ENCODE peak calls at places on chromosome X, in six cellular contexts. One of them, this sample, is unnamed.

GRCh38 chrX:131789664-131790063 is 233.4 kb upstream of the STK26 start:
- DNase-seq in iris pigment epithelial cell: no peak
- DNase-seq in neural crest cell: no peak
- DNase-seq in smooth muscle cell of the brain vasculature: no peak
- DNase-seq in left ventricle myocardium inferior: no peak
- DNase-seq in SK-MEL-5: no peak
- DNase-seq in this sample: no peak

GRCh38 chrX:109826954-109827708 is 94.1 kb upstream of the ACSL4 start:
- DNase-seq in iris pigment epithelial cell: peak; percentile 72
- DNase-seq in neural crest cell: no peak
- DNase-seq in smooth muscle cell of the brain vasculature: peak; percentile 49
- DNase-seq in left ventricle myocardium inferior: no peak
- DNase-seq in SK-MEL-5: peak; percentile 86
- DNase-seq in this sample: no peak

GRCh38 chrX:3962511-3963350 is 249.3 kb upstream of the PRKX start:
- DNase-seq in iris pigment epithelial cell: peak; percentile 32
- DNase-seq in neural crest cell: peak; percentile 51
- DNase-seq in smooth muscle cell of the brain vasculature: peak; percentile 28
- DNase-seq in left ventricle myocardium inferior: no peak
- DNase-seq in SK-MEL-5: peak; percentile 50
- DNase-seq in this sample: peak; percentile 1

GRCh38 chrX:72121381-72121780 is 10.3 kb downstream of the RTL5 start:
- DNase-seq in iris pigment epithelial cell: peak; percentile 80
- DNase-seq in neural crest cell: no peak
- DNase-seq in smooth muscle cell of the brain vasculature: no peak
- DNase-seq in left ventricle myocardium inferior: peak; percentile 60
- DNase-seq in SK-MEL-5: no peak
- DNase-seq in this sample: no peak

GRCh38 chrX:102765794-102766193 is 45.3 kb downstream of the GPRASP3 start:
- DNase-seq in iris pigment epithelial cell: peak; percentile 23
- DNase-seq in neural crest cell: no peak
- DNase-seq in smooth muscle cell of the brain vasculature: no peak
- DNase-seq in left ventricle myocardium inferior: no peak
- DNase-seq in SK-MEL-5: peak; percentile 8
- DNase-seq in this sample: no peak

GRCh38 chrX:134688839-134689238 is 30.6 kb upstream of the PLAC1 start:
- DNase-seq in iris pigment epithelial cell: peak; percentile 52
- DNase-seq in neural crest cell: no peak
- DNase-seq in smooth muscle cell of the brain vasculature: no peak
- DNase-seq in left ventricle myocardium inferior: no peak
- DNase-seq in SK-MEL-5: no peak
- DNase-seq in this sample: no peak

GRCh38 chrX:140123446-140123845 is 158.1 kb upstream of the CXorf66 start:
- DNase-seq in iris pigment epithelial cell: no peak
- DNase-seq in neural crest cell: no peak
- DNase-seq in smooth muscle cell of the brain vasculature: no peak
- DNase-seq in left ventricle myocardium inferior: no peak
- DNase-seq in SK-MEL-5: peak; percentile 48
- DNase-seq in this sample: no peak

GRCh38 chrX:154351183-154352011 is 23.0 kb downstream of the FLNA start:
- DNase-seq in iris pigment epithelial cell: no peak
- DNase-seq in neural crest cell: no peak
- DNase-seq in smooth muscle cell of the brain vasculature: no peak
- DNase-seq in left ventricle myocardium inferior: no peak
- DNase-seq in SK-MEL-5: no peak
- DNase-seq in this sample: no peak

GRCh38 chrX:70166601-70167590 is 10.4 kb upstream of the DGAT2L6 start:
- DNase-seq in iris pigment epithelial cell: peak; percentile 80
- DNase-seq in neural crest cell: no peak
- DNase-seq in smooth muscle cell of the brain vasculature: peak; percentile 4
- DNase-seq in left ventricle myocardium inferior: no peak
- DNase-seq in SK-MEL-5: peak; percentile 96
- DNase-seq in this sample: no peak

GRCh38 chrX:54397113-54397512 is 39.3 kb upstream of the WNK3 start:
- DNase-seq in iris pigment epithelial cell: peak; percentile 8
- DNase-seq in neural crest cell: no peak
- DNase-seq in smooth muscle cell of the brain vasculature: no peak
- DNase-seq in left ventricle myocardium inferior: no peak
- DNase-seq in SK-MEL-5: no peak
- DNase-seq in this sample: no peak

GRCh38 chrX:68084765-68085164 is 348.5 kb downstream of the OPHN1 start:
- DNase-seq in iris pigment epithelial cell: peak; percentile 54
- DNase-seq in neural crest cell: no peak
- DNase-seq in smooth muscle cell of the brain vasculature: no peak
- DNase-seq in left ventricle myocardium inferior: no peak
- DNase-seq in SK-MEL-5: no peak
- DNase-seq in this sample: no peak

GRCh38 chrX:39869846-39870601 is 227.7 kb downstream of the BCOR start:
- DNase-seq in iris pigment epithelial cell: peak; percentile 63
- DNase-seq in neural crest cell: no peak
- DNase-seq in smooth muscle cell of the brain vasculature: no peak
- DNase-seq in left ventricle myocardium inferior: no peak
- DNase-seq in SK-MEL-5: no peak
- DNase-seq in this sample: no peak

GRCh38 chrX:76029385-76029784 is 143.5 kb upstream of the PBDC1 start:
- DNase-seq in iris pigment epithelial cell: no peak
- DNase-seq in neural crest cell: no peak
- DNase-seq in smooth muscle cell of the brain vasculature: no peak
- DNase-seq in left ventricle myocardium inferior: no peak
- DNase-seq in SK-MEL-5: peak; percentile 3
- DNase-seq in this sample: no peak

GRCh38 chrX:69361286-69361926 is 142.7 kb upstream of the NALF2 start:
- DNase-seq in iris pigment epithelial cell: peak; percentile 6
- DNase-seq in neural crest cell: no peak
- DNase-seq in smooth muscle cell of the brain vasculature: no peak
- DNase-seq in left ventricle myocardium inferior: peak; percentile 20
- DNase-seq in SK-MEL-5: no peak
- DNase-seq in this sample: no peak

GRCh38 chrX:119997570-119997969 is 54.0 kb upstream of the NKAP start:
- DNase-seq in iris pigment epithelial cell: no peak
- DNase-seq in neural crest cell: no peak
- DNase-seq in smooth muscle cell of the brain vasculature: no peak
- DNase-seq in left ventricle myocardium inferior: no peak
- DNase-seq in SK-MEL-5: no peak
- DNase-seq in this sample: no peak

GRCh38 chrX:30935985-30936384 is 46.9 kb upstream of the TAB3 start:
- DNase-seq in iris pigment epithelial cell: peak; percentile 28
- DNase-seq in neural crest cell: peak; percentile 5
- DNase-seq in smooth muscle cell of the brain vasculature: no peak
- DNase-seq in left ventricle myocardium inferior: no peak
- DNase-seq in SK-MEL-5: peak; percentile 75
- DNase-seq in this sample: no peak

GRCh38 chrX:73478961-73479360 is 32.1 kb downstream of the CDX4 start:
- DNase-seq in iris pigment epithelial cell: no peak
- DNase-seq in neural crest cell: no peak
- DNase-seq in smooth muscle cell of the brain vasculature: no peak
- DNase-seq in left ventricle myocardium inferior: no peak
- DNase-seq in SK-MEL-5: no peak
- DNase-seq in this sample: no peak

GRCh38 chrX:100410083-100410590 is at the start of gene PCDH19:
- DNase-seq in iris pigment epithelial cell: peak; percentile 50
- DNase-seq in neural crest cell: peak; percentile 82
- DNase-seq in smooth muscle cell of the brain vasculature: no peak
- DNase-seq in left ventricle myocardium inferior: peak; percentile 45
- DNase-seq in SK-MEL-5: peak; percentile 60
- DNase-seq in this sample: peak; percentile 17

GRCh38 chrX:144214651-144215050 is 330.8 kb downstream of the UBE2NL start:
- DNase-seq in iris pigment epithelial cell: no peak
- DNase-seq in neural crest cell: no peak
- DNase-seq in smooth muscle cell of the brain vasculature: no peak
- DNase-seq in left ventricle myocardium inferior: no peak
- DNase-seq in SK-MEL-5: no peak
- DNase-seq in this sample: no peak

GRCh38 chrX:152929898-152930297 is 32.0 kb downstream of the ZNF185 start:
- DNase-seq in iris pigment epithelial cell: no peak
- DNase-seq in neural crest cell: no peak
- DNase-seq in smooth muscle cell of the brain vasculature: no peak
- DNase-seq in left ventricle myocardium inferior: no peak
- DNase-seq in SK-MEL-5: no peak
- DNase-seq in this sample: no peak

GRCh38 chrX:2793752-2794151 is 35.0 kb upstream of the GYG2 start:
- DNase-seq in iris pigment epithelial cell: no peak
- DNase-seq in neural crest cell: no peak
- DNase-seq in smooth muscle cell of the brain vasculature: no peak
- DNase-seq in left ventricle myocardium inferior: no peak
- DNase-seq in SK-MEL-5: no peak
- DNase-seq in this sample: no peak

GRCh38 chrX:31551913-31552312 is 480.1 kb upstream of the FTHL17 start:
- DNase-seq in iris pigment epithelial cell: peak; percentile 64
- DNase-seq in neural crest cell: no peak
- DNase-seq in smooth muscle cell of the brain vasculature: no peak
- DNase-seq in left ventricle myocardium inferior: no peak
- DNase-seq in SK-MEL-5: no peak
- DNase-seq in this sample: no peak

GRCh38 chrX:119272882-119273806 is 37.1 kb downstream of the PGRMC1 start:
- DNase-seq in iris pigment epithelial cell: peak; percentile 42
- DNase-seq in neural crest cell: no peak
- DNase-seq in smooth muscle cell of the brain vasculature: no peak
- DNase-seq in left ventricle myocardium inferior: peak; percentile 21
- DNase-seq in SK-MEL-5: no peak
- DNase-seq in this sample: no peak

GRCh38 chrX:57607295-57608187 is 15.7 kb downstream of the ZXDB start:
- DNase-seq in iris pigment epithelial cell: no peak
- DNase-seq in neural crest cell: no peak
- DNase-seq in smooth muscle cell of the brain vasculature: no peak
- DNase-seq in left ventricle myocardium inferior: no peak
- DNase-seq in SK-MEL-5: no peak
- DNase-seq in this sample: no peak

GRCh38 chrX:133390647-133391046 is 24.6 kb downstream of the GPC4 start:
- DNase-seq in iris pigment epithelial cell: no peak
- DNase-seq in neural crest cell: peak; percentile 32
- DNase-seq in smooth muscle cell of the brain vasculature: no peak
- DNase-seq in left ventricle myocardium inferior: no peak
- DNase-seq in SK-MEL-5: no peak
- DNase-seq in this sample: no peak

GRCh38 chrX:46627700-46628405 is 54.3 kb downstream of the CHST7 start:
- DNase-seq in iris pigment epithelial cell: no peak
- DNase-seq in neural crest cell: no peak
- DNase-seq in smooth muscle cell of the brain vasculature: no peak
- DNase-seq in left ventricle myocardium inferior: no peak
- DNase-seq in SK-MEL-5: no peak
- DNase-seq in this sample: no peak

GRCh38 chrX:29257516-29257915 is 670.3 kb downstream of the IL1RAPL1 start:
- DNase-seq in iris pigment epithelial cell: peak; percentile 6
- DNase-seq in neural crest cell: no peak
- DNase-seq in smooth muscle cell of the brain vasculature: no peak
- DNase-seq in left ventricle myocardium inferior: no peak
- DNase-seq in SK-MEL-5: peak; percentile 51
- DNase-seq in this sample: no peak

GRCh38 chrX:4710618-4711433 is 997.4 kb upstream of the PRKX start:
- DNase-seq in iris pigment epithelial cell: peak; percentile 0
- DNase-seq in neural crest cell: no peak
- DNase-seq in smooth muscle cell of the brain vasculature: no peak
- DNase-seq in left ventricle myocardium inferior: no peak
- DNase-seq in SK-MEL-5: no peak
- DNase-seq in this sample: no peak

GRCh38 chrX:49756692-49757091 is 60.9 kb upstream of the PAGE1 start:
- DNase-seq in iris pigment epithelial cell: no peak
- DNase-seq in neural crest cell: no peak
- DNase-seq in smooth muscle cell of the brain vasculature: no peak
- DNase-seq in left ventricle myocardium inferior: no peak
- DNase-seq in SK-MEL-5: peak; percentile 7
- DNase-seq in this sample: no peak

GRCh38 chrX:119502727-119503483 is 34.7 kb downstream of the SLC25A5 start:
- DNase-seq in iris pigment epithelial cell: peak; percentile 33
- DNase-seq in neural crest cell: no peak
- DNase-seq in smooth muscle cell of the brain vasculature: no peak
- DNase-seq in left ventricle myocardium inferior: no peak
- DNase-seq in SK-MEL-5: peak; percentile 76
- DNase-seq in this sample: no peak